ENCODE peak calls at places on chromosomes 13 and 19, in eight cellular contexts. G is NT2/D1, P is A549, Y is spleen, Z is left ventricle myocardium inferior, D is PC-9, F is adrenal gland, U is heart left ventricle. R is an unnamed sample.

GRCh38 chr19:38655148-38655824 is 7.8 kb downstream of the ACTN4 start:
- DNase-seq in U (no peak), P (no peak), Y (no peak), Z (no peak), G (no peak), D (no peak), F (no peak), R (peak; percentile 19)

GRCh38 chr19:1929051-1929742 is 11.8 kb upstream of the CSNK1G2 start:
- DNase-seq in Z (peak; percentile 81), F (peak; percentile 82), P (peak; percentile 67), D (peak; percentile 71), G (peak; percentile 71), U (peak; percentile 89), Y (peak; percentile 96), R (peak; percentile 94)

GRCh38 chr19:29789007-29789406 is 22.8 kb upstream of the CCNE1 start:
- DNase-seq in Y (no peak), F (no peak), Z (no peak), P (no peak), G (no peak), D (no peak), U (no peak), R (no peak)

GRCh38 chr13:109131698-109132257 is 502.4 kb downstream of the MYO16 start:
- DNase-seq in D (no peak), U (no peak), F (no peak), Y (no peak), P (no peak), Z (no peak), G (peak; percentile 18), R (peak; percentile 50)

GRCh38 chr13:32035701-32036100 is 4.1 kb downstream of the FRY start:
- DNase-seq in P (no peak), D (no peak), Y (no peak), U (no peak), F (no peak), G (no peak), Z (no peak), R (no peak)

GRCh38 chr13:31204592-31204991 is 4.8 kb downstream of the B3GLCT start:
- DNase-seq in Y (no peak), U (no peak), F (no peak), D (no peak), P (peak; percentile 14), Z (no peak), G (no peak), R (no peak)

GRCh38 chr19:1245884-1246816 is 2.2 kb upstream of the MIDN start:
- DNase-seq in Z (peak; percentile 89), Y (peak; percentile 88), P (no peak), D (no peak), U (peak; percentile 86), F (peak; percentile 87), G (no peak), R (peak; percentile 81)

GRCh38 chr13:44870456-44870929 is 118.8 kb downstream of the NUFIP1 start:
- DNase-seq in P (no peak), Y (no peak), G (no peak), Z (peak; percentile 75), D (peak; percentile 21), F (peak; percentile 25), U (no peak), R (peak; percentile 26)

GRCh38 chr13:53417601-53418000 is 389.0 kb downstream of the OLFM4 start:
- DNase-seq in Z (no peak), G (no peak), Y (no peak), F (no peak), D (no peak), P (no peak), U (no peak), R (no peak)

GRCh38 chr19:33226550-33227241 is 1.0 kb upstream of the SLC7A10 start:
- DNase-seq in F (no peak), P (peak; percentile 67), Z (no peak), Y (no peak), G (peak; percentile 50), U (no peak), D (no peak), R (no peak)

GRCh38 chr19:36775768-36776167 is 3.2 kb upstream of the ZNF850 start:
- DNase-seq in D (no peak), U (peak; percentile 64), Z (peak; percentile 33), Y (no peak), F (peak; percentile 43), G (no peak), P (no peak), R (peak; percentile 78)

GRCh38 chr19:36773223-36773579 is 594 bp upstream of the ZNF850 start:
- DNase-seq in G (no peak), Y (no peak), D (no peak), Z (no peak), F (no peak), P (no peak), U (no peak), R (no peak)

GRCh38 chr19:36772341-36773222 is at the start of gene ZNF850:
- DNase-seq in U (peak; percentile 97), Y (peak; percentile 96), Z (peak; percentile 95), P (peak; percentile 96), F (peak; percentile 97), G (peak; percentile 78), D (peak; percentile 92), R (peak; percentile 98)

DNA sequence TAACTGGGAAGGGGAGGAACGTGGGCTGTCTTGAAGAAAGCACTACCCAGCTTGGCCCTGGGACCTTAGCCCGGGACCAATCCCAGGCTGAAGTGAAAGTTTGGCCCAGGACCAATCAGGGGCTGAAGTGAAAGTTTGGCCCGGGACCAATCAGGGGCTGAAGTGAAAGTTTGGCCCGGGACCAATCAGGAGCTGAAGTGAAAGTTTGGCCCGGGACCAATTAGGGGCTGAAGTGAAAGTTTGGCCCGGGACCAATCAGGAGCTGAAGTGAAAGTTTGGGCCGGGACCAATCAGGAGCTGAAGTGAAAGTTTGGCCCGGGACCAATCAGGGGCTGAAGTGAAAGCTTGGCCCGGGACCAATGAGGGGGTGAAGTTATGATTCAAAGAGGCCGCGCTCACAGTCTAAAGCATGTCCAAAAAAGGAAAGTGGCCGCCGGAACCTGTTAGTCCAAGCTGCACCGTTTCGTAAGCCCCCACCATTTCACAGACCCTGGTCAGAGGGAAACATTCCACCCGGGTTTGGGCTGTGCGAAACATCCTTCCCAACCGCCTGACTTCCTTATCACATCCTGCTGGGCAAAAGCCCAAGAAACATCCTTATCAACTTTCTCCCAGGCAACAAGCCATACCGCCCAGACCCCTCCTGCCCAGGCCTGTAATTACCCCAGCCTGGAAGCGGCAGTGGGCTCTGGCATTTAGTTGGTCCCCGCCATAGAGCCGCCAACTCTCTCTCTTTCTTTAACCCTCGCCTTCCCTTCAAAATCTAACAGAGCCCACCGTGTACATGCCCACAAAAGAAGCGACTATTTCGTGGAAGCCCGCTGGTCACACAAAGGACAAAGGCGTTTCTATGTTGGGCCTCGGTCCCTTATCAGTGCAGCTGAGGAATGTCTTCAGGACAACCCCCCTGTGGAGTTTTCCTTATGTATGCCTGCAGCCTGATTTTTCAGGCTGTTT is 1.1 kb downstream of the ZNF850 start:
- DNase-seq in Y (peak; percentile 76), U (peak; percentile 70), Z (peak; percentile 70), F (peak; percentile 84), P (peak; percentile 60), D (peak; percentile 76), G (no peak), R (peak; percentile 87)
- H3K9me3 ChIP-seq in Y (peaks cover 74% of the 10 kb centered on the region), U (peaks cover 55% of the 10 kb centered on the region), Z (peaks cover 55% of the 10 kb centered on the region), F (no peaks in the 10 kb centered on the region), P (peaks cover 99% of the 10 kb centered on the region), D (peaks cover 23% of the 10 kb centered on the region), G (no peaks in the 10 kb centered on the region), R (no peaks in the 10 kb centered on the region)

DNA sequence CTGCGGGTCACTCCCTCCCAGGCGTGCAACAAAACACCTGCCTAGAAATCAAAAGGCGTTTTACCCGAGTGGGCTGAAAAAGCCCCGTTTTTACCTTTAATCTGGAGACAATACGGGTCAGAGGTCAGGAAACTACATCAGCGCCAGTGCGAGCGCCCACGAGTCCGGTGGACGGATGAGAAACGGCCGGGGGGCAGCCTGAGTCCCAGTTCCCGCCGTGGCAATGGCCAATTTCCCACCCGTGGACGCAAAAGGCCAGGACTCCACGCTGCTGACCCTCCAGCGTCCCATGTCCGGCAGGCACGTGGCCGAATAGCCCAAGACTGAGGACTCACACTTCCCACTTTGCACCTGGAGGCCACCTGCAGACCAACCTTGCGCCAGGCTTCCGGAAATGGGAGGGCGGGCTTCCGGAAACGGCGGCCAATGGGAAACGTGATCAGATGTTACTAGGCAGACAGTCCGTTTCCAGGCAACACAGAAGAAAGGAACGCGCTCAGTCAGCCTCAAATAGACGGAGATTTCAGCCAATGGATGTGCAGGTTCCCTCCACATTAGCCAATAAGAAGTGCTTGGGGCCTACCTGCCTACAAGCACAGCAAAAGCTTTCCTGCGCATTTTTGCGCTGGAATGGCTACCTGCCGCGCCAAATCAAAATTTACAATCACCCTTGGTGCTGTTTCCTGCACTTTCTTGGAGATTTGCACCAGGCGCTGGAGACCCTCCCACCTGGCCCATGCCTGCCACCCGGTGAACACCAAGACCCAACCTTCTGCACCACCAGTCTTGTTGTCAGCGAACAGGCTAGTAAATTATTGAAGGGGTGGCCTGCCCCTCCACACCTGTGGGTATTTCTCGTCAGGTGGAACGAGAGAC is 47.4 kb downstream of the ZFP14 start:
- DNase-seq in G (peak; percentile 93), F (peak; percentile 91), Z (peak; percentile 82), D (peak; percentile 93), P (peak; percentile 86), U (peak; percentile 87), Y (peak; percentile 85), R (peak; percentile 85)
- H3K9me3 ChIP-seq in G (no peaks in the 10 kb centered on the region), F (no peaks in the 10 kb centered on the region), Z (no peaks in the 10 kb centered on the region), D (peaks cover 19% of the 10 kb centered on the region), P (peaks cover 94% of the 10 kb centered on the region), U (no peaks in the 10 kb centered on the region), Y (peaks cover 66% of the 10 kb centered on the region), R (no peaks in the 10 kb centered on the region)

GRCh38 chr19:56912406-56912805 is 71.9 kb upstream of the PEG3 start:
- DNase-seq in U (no peak), F (no peak), P (no peak), D (no peak), G (no peak), Z (no peak), Y (no peak), R (no peak)

GRCh38 chr19:56919308-56919995 is 78.9 kb upstream of the PEG3 start:
- DNase-seq in F (peak; percentile 88), Y (no peak), Z (no peak), D (no peak), P (no peak), G (no peak), U (no peak), R (no peak)

GRCh38 chr19:56918682-56919307 is 78.3 kb upstream of the PEG3 start:
- DNase-seq in P (no peak), F (no peak), D (no peak), Z (no peak), U (no peak), G (no peak), Y (no peak), R (no peak)

GRCh38 chr19:56917998-56918397 is 77.5 kb upstream of the PEG3 start:
- DNase-seq in D (no peak), F (no peak), Y (no peak), G (no peak), P (no peak), Z (no peak), U (no peak), R (no peak)

DNA sequence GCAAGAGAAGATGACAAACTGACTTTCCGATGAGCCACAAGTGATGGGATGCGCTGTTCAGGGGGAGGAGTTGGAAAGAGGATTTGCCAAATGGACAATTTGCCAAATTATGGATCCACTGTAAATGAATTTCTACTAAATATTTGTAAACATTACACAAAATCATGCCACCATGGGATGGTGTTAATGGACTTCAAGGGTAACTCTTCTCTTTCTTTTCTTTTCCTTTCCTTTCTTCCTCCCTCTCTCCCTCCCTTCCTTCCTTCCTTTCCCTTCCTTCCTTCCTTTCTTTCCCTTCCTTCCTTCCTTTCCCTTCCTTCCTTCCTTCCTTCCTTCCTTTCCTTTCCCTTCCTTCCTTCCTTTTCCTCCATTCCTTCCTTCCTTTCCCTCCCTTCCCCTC is 76.0 kb upstream of the PEG3 start:
- DNase-seq in F (no peak), Y (no peak), Z (no peak), D (no peak), P (no peak), G (no peak), U (no peak), R (no peak)
- H3K9me3 ChIP-seq in F (no peaks in the 10 kb centered on the region), Y (peaks cover 41% of the 10 kb centered on the region), Z (peaks cover 4% of the 10 kb centered on the region), D (no peaks in the 10 kb centered on the region), P (peaks cover 37% of the 10 kb centered on the region), G (no peaks in the 10 kb centered on the region), U (no peaks in the 10 kb centered on the region), R (no peaks in the 10 kb centered on the region)

GRCh38 chr19:51946602-51947001 is 19.3 kb downstream of the ZNF613 start:
- DNase-seq in Y (no peak), G (no peak), P (no peak), F (no peak), D (no peak), U (no peak), Z (no peak), R (no peak)
- H3K9me3 ChIP-seq in Y (peaks cover 100% of the 10 kb centered on the region), G (peaks cover 74% of the 10 kb centered on the region), P (peaks cover 95% of the 10 kb centered on the region), F (peaks cover 16% of the 10 kb centered on the region), D (peaks cover 65% of the 10 kb centered on the region), U (peaks cover 84% of the 10 kb centered on the region), Z (peaks cover 100% of the 10 kb centered on the region), R (peaks cover 21% of the 10 kb centered on the region)